ENCODE peak calls at places on chromosomes 3 and 15, in eight cellular contexts. One of them, this sample, is unnamed. For H3K4me1 and H3K36me3, the result is how much of the 10 kb centered on the place peaks cover.

GRCh38 chr15:38690737-38691332 is 126.2 kb upstream of the RASGRP1 start:
- DNase-seq in right lobe of liver: no peak
- DNase-seq in SK-N-SH: peak
- DNase-seq in left lung: no peak
- DNase-seq in upper lobe of right lung: no peak
- DNase-seq in right atrium auricular region: peak
- DNase-seq in HAP-1: peak
- DNase-seq in mucosa of descending colon: peak
- DNase-seq in this sample: peak

GRCh38 chr3:126961791-126962461 is 21.0 kb upstream of the PLXNA1 start:
- DNase-seq in right lobe of liver: peak
- DNase-seq in SK-N-SH: no peak
- DNase-seq in left lung: peak
- DNase-seq in upper lobe of right lung: no peak
- DNase-seq in right atrium auricular region: no peak
- DNase-seq in HAP-1: no peak
- DNase-seq in mucosa of descending colon: no peak
- DNase-seq in this sample: no peak

GRCh38 chr3:142929109-142929508 is 34.4 kb downstream of the PAQR9 start:
- DNase-seq in right lobe of liver: peak
- DNase-seq in SK-N-SH: no peak
- DNase-seq in left lung: no peak
- DNase-seq in upper lobe of right lung: no peak
- DNase-seq in right atrium auricular region: no peak
- DNase-seq in HAP-1: no peak
- DNase-seq in mucosa of descending colon: peak
- DNase-seq in this sample: peak

GRCh38 chr3:59631482-59631881 is 581.7 kb upstream of the CFAP20DC start:
- DNase-seq in right lobe of liver: no peak
- DNase-seq in SK-N-SH: no peak
- DNase-seq in left lung: no peak
- DNase-seq in upper lobe of right lung: no peak
- DNase-seq in right atrium auricular region: no peak
- DNase-seq in HAP-1: no peak
- DNase-seq in mucosa of descending colon: no peak
- DNase-seq in this sample: no peak

GRCh38 chr15:63945005-63945788 is 101.1 kb downstream of the DAPK2 start:
- DNase-seq in right lobe of liver: peak
- DNase-seq in SK-N-SH: peak
- DNase-seq in left lung: peak
- DNase-seq in upper lobe of right lung: peak
- DNase-seq in right atrium auricular region: peak
- DNase-seq in HAP-1: peak
- DNase-seq in mucosa of descending colon: peak
- DNase-seq in this sample: peak

GRCh38 chr3:55329849-55330248 is 157.3 kb downstream of the WNT5A start:
- DNase-seq in right lobe of liver: no peak
- DNase-seq in SK-N-SH: no peak
- DNase-seq in left lung: no peak
- DNase-seq in upper lobe of right lung: no peak
- DNase-seq in right atrium auricular region: no peak
- DNase-seq in HAP-1: no peak
- DNase-seq in mucosa of descending colon: no peak
- DNase-seq in this sample: no peak

GRCh38 chr3:195003006-195003892 is 267.7 kb downstream of the XXYLT1 start:
- DNase-seq in right lobe of liver: no peak
- DNase-seq in SK-N-SH: no peak
- DNase-seq in left lung: no peak
- DNase-seq in upper lobe of right lung: peak
- DNase-seq in right atrium auricular region: peak
- DNase-seq in HAP-1: no peak
- DNase-seq in mucosa of descending colon: peak
- DNase-seq in this sample: peak

GRCh38 chr15:80286055-80286454 is 34.0 kb upstream of the CTXND1 start:
- DNase-seq in right lobe of liver: no peak
- DNase-seq in SK-N-SH: no peak
- DNase-seq in left lung: no peak
- DNase-seq in upper lobe of right lung: no peak
- DNase-seq in right atrium auricular region: no peak
- DNase-seq in HAP-1: no peak
- DNase-seq in mucosa of descending colon: no peak
- DNase-seq in this sample: no peak

GRCh38 chr15:100918690-100919480 is at the start of gene LRRK1:
- DNase-seq in right lobe of liver: peak
- DNase-seq in SK-N-SH: peak
- DNase-seq in left lung: peak
- DNase-seq in upper lobe of right lung: peak
- DNase-seq in right atrium auricular region: no peak
- DNase-seq in HAP-1: peak
- DNase-seq in mucosa of descending colon: peak
- DNase-seq in this sample: peak

GRCh38 chr3:31705726-31706125 is 173.0 kb downstream of the STT3B start:
- DNase-seq in right lobe of liver: no peak
- DNase-seq in SK-N-SH: no peak
- DNase-seq in left lung: no peak
- DNase-seq in upper lobe of right lung: no peak
- DNase-seq in right atrium auricular region: no peak
- DNase-seq in HAP-1: no peak
- DNase-seq in mucosa of descending colon: no peak
- DNase-seq in this sample: no peak

GRCh38 chr3:167952969-167953368 is 142.8 kb downstream of the GOLIM4 start:
- DNase-seq in right lobe of liver: no peak
- DNase-seq in SK-N-SH: no peak
- DNase-seq in left lung: no peak
- DNase-seq in upper lobe of right lung: no peak
- DNase-seq in right atrium auricular region: no peak
- DNase-seq in HAP-1: peak
- DNase-seq in mucosa of descending colon: no peak
- DNase-seq in this sample: no peak

GRCh38 chr15:70247281-70247680 is 149.6 kb upstream of the TLE3 start:
- DNase-seq in right lobe of liver: no peak
- DNase-seq in SK-N-SH: no peak
- DNase-seq in left lung: no peak
- DNase-seq in upper lobe of right lung: peak
- DNase-seq in right atrium auricular region: no peak
- DNase-seq in HAP-1: no peak
- DNase-seq in mucosa of descending colon: no peak
- DNase-seq in this sample: no peak

GRCh38 chr3:27675287-27675686 is 46.8 kb downstream of the EOMES start:
- DNase-seq in right lobe of liver: no peak
- DNase-seq in SK-N-SH: no peak
- DNase-seq in left lung: no peak
- DNase-seq in upper lobe of right lung: no peak
- DNase-seq in right atrium auricular region: no peak
- DNase-seq in HAP-1: no peak
- DNase-seq in mucosa of descending colon: no peak
- DNase-seq in this sample: no peak

GRCh38 chr3:67699877-67700276 is 45.5 kb upstream of the SUCLG2 start:
- DNase-seq in right lobe of liver: no peak
- DNase-seq in SK-N-SH: peak
- DNase-seq in left lung: no peak
- DNase-seq in upper lobe of right lung: no peak
- DNase-seq in right atrium auricular region: no peak
- DNase-seq in HAP-1: no peak
- DNase-seq in mucosa of descending colon: peak
- DNase-seq in this sample: no peak

GRCh38 chr15:56763496-56763895 is 30.2 kb upstream of the ZNF280D start:
- DNase-seq in right lobe of liver: no peak
- DNase-seq in SK-N-SH: no peak
- DNase-seq in left lung: no peak
- DNase-seq in upper lobe of right lung: no peak
- DNase-seq in right atrium auricular region: no peak
- DNase-seq in HAP-1: no peak
- DNase-seq in mucosa of descending colon: no peak
- DNase-seq in this sample: no peak
- H3K4me1 ChIP-seq in right lobe of liver: under half
- H3K4me1 ChIP-seq in SK-N-SH: under half
- H3K4me1 ChIP-seq in left lung: under half
- H3K4me1 ChIP-seq in upper lobe of right lung: under half
- H3K4me1 ChIP-seq in right atrium auricular region: under half
- H3K4me1 ChIP-seq in HAP-1: under half
- H3K4me1 ChIP-seq in mucosa of descending colon: under half
- H3K4me1 ChIP-seq in this sample: under half

GRCh38 chr15:61832223-61832622 is 228.0 kb downstream of the VPS13C start:
- DNase-seq in right lobe of liver: no peak
- DNase-seq in SK-N-SH: no peak
- DNase-seq in left lung: no peak
- DNase-seq in upper lobe of right lung: no peak
- DNase-seq in right atrium auricular region: no peak
- DNase-seq in HAP-1: no peak
- DNase-seq in mucosa of descending colon: no peak
- DNase-seq in this sample: no peak

GRCh38 chr15:61839541-61839940 is 220.7 kb downstream of the VPS13C start:
- DNase-seq in right lobe of liver: no peak
- DNase-seq in SK-N-SH: no peak
- DNase-seq in left lung: no peak
- DNase-seq in upper lobe of right lung: no peak
- DNase-seq in right atrium auricular region: no peak
- DNase-seq in HAP-1: no peak
- DNase-seq in mucosa of descending colon: no peak
- DNase-seq in this sample: no peak

GRCh38 chr15:61834076-61834697 is 226.1 kb downstream of the VPS13C start:
- DNase-seq in right lobe of liver: peak
- DNase-seq in SK-N-SH: peak
- DNase-seq in left lung: peak
- DNase-seq in upper lobe of right lung: peak
- DNase-seq in right atrium auricular region: peak
- DNase-seq in HAP-1: peak
- DNase-seq in mucosa of descending colon: peak
- DNase-seq in this sample: peak

GRCh38 chr15:61835029-61835428 is 225.2 kb downstream of the VPS13C start:
- DNase-seq in right lobe of liver: no peak
- DNase-seq in SK-N-SH: peak
- DNase-seq in left lung: no peak
- DNase-seq in upper lobe of right lung: no peak
- DNase-seq in right atrium auricular region: no peak
- DNase-seq in HAP-1: no peak
- DNase-seq in mucosa of descending colon: no peak
- DNase-seq in this sample: no peak

DNA sequence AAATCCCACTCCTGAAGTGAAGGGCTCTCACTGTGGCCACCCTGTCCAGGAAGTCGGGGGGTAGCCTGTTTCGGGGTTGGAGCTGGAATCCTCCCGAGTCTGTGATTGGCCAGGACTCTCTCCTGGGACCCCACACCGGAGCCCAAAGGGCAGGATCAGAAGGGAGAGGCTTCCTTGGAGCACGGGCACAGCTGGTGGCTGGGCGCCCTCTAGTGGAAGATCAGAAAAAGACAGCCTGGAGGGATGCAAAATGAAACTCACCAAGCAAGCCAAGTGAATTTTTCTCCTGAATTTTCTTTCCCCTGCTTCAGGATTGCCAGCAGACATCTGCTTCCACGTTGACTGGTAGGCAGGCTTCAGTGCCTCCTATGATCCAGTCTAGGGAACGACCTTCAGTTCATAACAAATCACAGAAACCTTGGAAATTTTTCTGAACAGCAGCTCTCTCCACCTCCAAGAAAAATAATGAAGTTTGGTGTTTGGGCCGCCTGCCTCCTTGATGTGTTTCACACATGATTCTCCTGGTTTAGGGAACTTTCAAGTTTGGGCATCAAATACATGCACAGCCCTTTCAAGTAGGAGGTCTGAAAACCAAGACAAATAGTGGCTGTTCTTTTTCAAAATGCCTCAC is 224.7 kb downstream of the VPS13C start:
- DNase-seq in right lobe of liver: no peak
- DNase-seq in SK-N-SH: peak
- DNase-seq in left lung: no peak
- DNase-seq in upper lobe of right lung: no peak
- DNase-seq in right atrium auricular region: peak
- DNase-seq in HAP-1: peak
- DNase-seq in mucosa of descending colon: peak
- DNase-seq in this sample: peak
- H3K4me3 ChIP-seq in right lobe of liver: no peak
- H3K4me3 ChIP-seq in SK-N-SH: peak
- H3K4me3 ChIP-seq in left lung: no peak
- H3K4me3 ChIP-seq in upper lobe of right lung: no peak
- H3K4me3 ChIP-seq in right atrium auricular region: no peak
- H3K4me3 ChIP-seq in HAP-1: no peak
- H3K4me3 ChIP-seq in mucosa of descending colon: no peak
- H3K4me3 ChIP-seq in this sample: no peak

GRCh38 chr15:61621146-61621545 is 392.0 kb upstream of the RORA start:
- DNase-seq in right lobe of liver: peak
- DNase-seq in SK-N-SH: peak
- DNase-seq in left lung: no peak
- DNase-seq in upper lobe of right lung: no peak
- DNase-seq in right atrium auricular region: no peak
- DNase-seq in HAP-1: no peak
- DNase-seq in mucosa of descending colon: peak
- DNase-seq in this sample: no peak

GRCh38 chr15:61624950-61625349 is 395.8 kb upstream of the RORA start:
- DNase-seq in right lobe of liver: no peak
- DNase-seq in SK-N-SH: no peak
- DNase-seq in left lung: no peak
- DNase-seq in upper lobe of right lung: no peak
- DNase-seq in right atrium auricular region: no peak
- DNase-seq in HAP-1: no peak
- DNase-seq in mucosa of descending colon: no peak
- DNase-seq in this sample: no peak

GRCh38 chr15:61623746-61624145 is 394.6 kb upstream of the RORA start:
- DNase-seq in right lobe of liver: no peak
- DNase-seq in SK-N-SH: no peak
- DNase-seq in left lung: no peak
- DNase-seq in upper lobe of right lung: no peak
- DNase-seq in right atrium auricular region: no peak
- DNase-seq in HAP-1: no peak
- DNase-seq in mucosa of descending colon: no peak
- DNase-seq in this sample: no peak

GRCh38 chr15:61621865-61622264 is 392.8 kb upstream of the RORA start:
- DNase-seq in right lobe of liver: no peak
- DNase-seq in SK-N-SH: no peak
- DNase-seq in left lung: no peak
- DNase-seq in upper lobe of right lung: no peak
- DNase-seq in right atrium auricular region: no peak
- DNase-seq in HAP-1: no peak
- DNase-seq in mucosa of descending colon: no peak
- DNase-seq in this sample: no peak
- H3K36me3 ChIP-seq in right lobe of liver: under half
- H3K36me3 ChIP-seq in SK-N-SH: under half
- H3K36me3 ChIP-seq in left lung: under half
- H3K36me3 ChIP-seq in upper lobe of right lung: under half
- H3K36me3 ChIP-seq in right atrium auricular region: under half
- H3K36me3 ChIP-seq in HAP-1: under half
- H3K36me3 ChIP-seq in mucosa of descending colon: under half
- H3K36me3 ChIP-seq in this sample: under half

DNA sequence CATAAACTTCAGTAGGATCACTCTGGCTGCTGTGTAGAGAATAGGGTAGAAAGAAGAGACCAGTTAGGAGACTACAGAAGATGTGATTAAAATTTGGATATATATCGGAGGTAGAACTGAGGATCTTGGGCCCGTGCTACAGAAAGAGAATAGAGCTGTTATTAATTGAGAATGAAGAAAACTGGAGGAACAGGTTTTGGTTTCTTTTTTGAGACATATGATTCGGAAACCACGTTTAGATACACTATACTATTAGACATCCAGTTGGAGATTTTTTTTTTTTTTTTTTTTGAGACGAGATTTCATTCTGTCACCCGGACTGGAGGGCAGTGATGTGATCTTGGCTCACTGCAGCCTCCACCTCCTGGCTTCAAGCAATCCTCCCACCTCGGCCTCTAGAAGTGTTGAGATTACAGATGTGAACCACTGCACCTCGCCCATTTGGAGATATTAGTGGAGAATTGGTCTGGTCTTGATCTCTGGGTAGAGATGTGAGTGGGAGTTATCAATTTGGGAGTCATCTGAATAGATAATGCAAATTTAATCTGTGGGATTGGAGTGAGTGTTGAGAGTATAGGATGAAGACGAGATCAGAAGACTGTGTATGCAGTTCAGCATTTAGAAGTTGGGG is 50.9 kb downstream of the TCF12 start:
- DNase-seq in right lobe of liver: no peak
- DNase-seq in SK-N-SH: no peak
- DNase-seq in left lung: no peak
- DNase-seq in upper lobe of right lung: no peak
- DNase-seq in right atrium auricular region: no peak
- DNase-seq in HAP-1: no peak
- DNase-seq in mucosa of descending colon: no peak
- DNase-seq in this sample: no peak
- H3K4me1 ChIP-seq in right lobe of liver: under half
- H3K4me1 ChIP-seq in SK-N-SH: under half
- H3K4me1 ChIP-seq in left lung: under half
- H3K4me1 ChIP-seq in upper lobe of right lung: under half
- H3K4me1 ChIP-seq in right atrium auricular region: under half
- H3K4me1 ChIP-seq in HAP-1: under half
- H3K4me1 ChIP-seq in mucosa of descending colon: under half
- H3K4me1 ChIP-seq in this sample: under half

This sample was measured in lower lobe of right lung.